ENCODE peak calls at places on chromosomes 6 and 20, in six cellular contexts. L, K, N, D, E and H are unnamed samples.

GRCh38 chr6:43269273-43270007 is 26.2 kb downstream of the TTBK1 start:
- DNase-seq in E (peak), L (peak), D (no peak), K (no peak), N (peak), H (no peak)

GRCh38 chr6:150857062-150857905 is 8.2 kb upstream of the MTHFD1L start:
- DNase-seq in K (no peak), E (no peak), N (no peak), L (peak), D (no peak), H (no peak)

GRCh38 chr6:106194949-106195919 is 109.1 kb downstream of the PRDM1 start:
- DNase-seq in L (no peak), D (no peak), K (no peak), N (no peak), E (no peak), H (no peak)

GRCh38 chr20:9323622-9324021 is 190.8 kb upstream of the LAMP5 start:
- DNase-seq in L (peak), K (no peak), E (peak), N (no peak), D (no peak), H (peak)

GRCh38 chr6:37691904-37692806 is 5.5 kb downstream of the MDGA1 start:
- DNase-seq in D (peak), K (peak), L (peak), N (peak), E (peak), H (peak)

GRCh38 chr6:138004423-138005287 is 102.6 kb downstream of the PERP start:
- DNase-seq in E (peak), D (no peak), K (peak), N (peak), L (peak), H (peak)

GRCh38 chr6:101413773-101414172 is 20.3 kb downstream of the GRIK2 start:
- DNase-seq in L (no peak), N (no peak), E (no peak), K (no peak), D (no peak), H (no peak)

GRCh38 chr20:62749851-62750445 is 41.3 kb downstream of the NTSR1 start:
- DNase-seq in N (no peak), L (no peak), K (no peak), E (no peak), D (no peak), H (no peak)